ENCODE peak calls at places on chromosomes 2 and 18, in six cellular contexts. L, S, Q, I, B and O are unnamed samples.

GRCh38 chr2:37746883-37747282 is 75.4 kb upstream of the CDC42EP3 start:
- DNase-seq in L (no peak), S (no peak), Q (no peak), I (no peak), B (no peak), O (no peak)

GRCh38 chr2:9965119-9965822 is 13.8 kb downstream of the GRHL1 start:
- DNase-seq in L (no peak), S (no peak), Q (no peak), I (no peak), B (no peak), O (no peak)

GRCh38 chr2:38207168-38207567 is 131.2 kb upstream of the CYP1B1 start:
- DNase-seq in L (no peak), S (no peak), Q (no peak), I (no peak), B (no peak), O (peak)

GRCh38 chr2:176160251-176161040 is 3.3 kb downstream of the HOXD3 start:
- DNase-seq in L (no peak), S (no peak), Q (no peak), I (no peak), B (no peak), O (peak)

GRCh38 chr2:56337342-56337741 is 153.6 kb downstream of the CCDC85A start:
- DNase-seq in L (no peak), S (no peak), Q (no peak), I (no peak), B (peak), O (no peak)

GRCh38 chr2:105417789-105418475 is 19.1 kb upstream of the FHL2 start:
- DNase-seq in L (no peak), S (no peak), Q (peak), I (no peak), B (peak), O (no peak)

GRCh38 chr2:101559576-101559975 is 84.7 kb upstream of the RFX8 start:
- DNase-seq in L (no peak), S (no peak), Q (no peak), I (no peak), B (peak), O (no peak)

GRCh38 chr2:47195149-47195548 is 40.0 kb upstream of the STPG4 start:
- DNase-seq in L (no peak), S (no peak), Q (no peak), I (peak), B (peak), O (peak)

GRCh38 chr2:158457826-158458616 is 1.3 kb downstream of the PKP4 start:
- DNase-seq in L (no peak), S (peak), Q (peak), I (peak), B (peak), O (peak)

GRCh38 chr2:150188177-150188576 is 299.3 kb downstream of the RND3 start:
- DNase-seq in L (no peak), S (no peak), Q (peak), I (no peak), B (peak), O (no peak)

GRCh38 chr2:68425503-68425902 is 41.6 kb downstream of the FBXO48 start:
- DNase-seq in L (no peak), S (no peak), Q (no peak), I (no peak), B (no peak), O (no peak)

GRCh38 chr2:197042613-197043248 is 116.2 kb upstream of the PGAP1 start:
- DNase-seq in L (no peak), S (no peak), Q (no peak), I (no peak), B (no peak), O (no peak)

GRCh38 chr2:64222351-64222750 is 78.1 kb upstream of the PELI1 start:
- DNase-seq in L (no peak), S (no peak), Q (no peak), I (no peak), B (peak), O (no peak)

GRCh38 chr2:160270571-160271113 is 70.6 kb upstream of the ITGB6 start:
- DNase-seq in L (no peak), S (no peak), Q (peak), I (peak), B (no peak), O (peak)

GRCh38 chr18:58552057-58552461 is 76.8 kb downstream of the ALPK2 start:
- DNase-seq in L (no peak), S (no peak), Q (no peak), I (peak), B (peak), O (no peak)

GRCh38 chr2:38381381-38382143 is 4.5 kb upstream of the ATL2 start:
- DNase-seq in L (no peak), S (no peak), Q (no peak), I (no peak), B (no peak), O (no peak)

GRCh38 chr2:160736629-160737028 is 243.0 kb upstream of the RBMS1 start:
- DNase-seq in L (no peak), S (no peak), Q (no peak), I (no peak), B (no peak), O (peak)

GRCh38 chr2:30421551-30422436 is 25.3 kb upstream of the LCLAT1 start:
- DNase-seq in L (no peak), S (no peak), Q (no peak), I (no peak), B (no peak), O (peak)

GRCh38 chr2:25341031-25341727 is 546 bp downstream of the DNMT3A start:
- DNase-seq in L (no peak), S (peak), Q (no peak), I (no peak), B (no peak), O (peak)

GRCh38 chr2:15449542-15450236 is 111.4 kb downstream of the NBAS start:
- DNase-seq in L (no peak), S (no peak), Q (no peak), I (no peak), B (no peak), O (no peak)

GRCh38 chr18:23992119-23992940 is 22.2 kb upstream of the TTC39C start:
- DNase-seq in L (no peak), S (peak), Q (no peak), I (peak), B (peak), O (no peak)

GRCh38 chr2:72132981-72133720 is 14.5 kb downstream of the CYP26B1 start:
- DNase-seq in L (no peak), S (peak), Q (no peak), I (no peak), B (no peak), O (peak)

GRCh38 chr18:6017160-6017559 is 121.8 kb upstream of the TMEM200C start:
- DNase-seq in L (no peak), S (no peak), Q (no peak), I (no peak), B (no peak), O (no peak)

GRCh38 chr2:117055499-117056375 is 758.8 kb upstream of the DDX18 start:
- DNase-seq in L (no peak), S (no peak), Q (no peak), I (no peak), B (no peak), O (no peak)

GRCh38 chr2:54945401-54946219 is 104.6 kb downstream of the RTN4 start:
- DNase-seq in L (no peak), S (peak), Q (no peak), I (no peak), B (peak), O (peak)

GRCh38 chr18:23740105-23740830 is 51.0 kb downstream of the LAMA3 start:
- DNase-seq in L (no peak), S (no peak), Q (peak), I (peak), B (peak), O (no peak)

GRCh38 chr18:34117319-34117718 is 107.4 kb downstream of the NOL4 start:
- DNase-seq in L (no peak), S (no peak), Q (no peak), I (peak), B (no peak), O (no peak)

GRCh38 chr2:128272586-128273468 is 45.8 kb downstream of the HS6ST1 start:
- DNase-seq in L (no peak), S (peak), Q (no peak), I (no peak), B (no peak), O (peak)

GRCh38 chr2:241495172-241496002 is 13.0 kb downstream of the STK25 start:
- DNase-seq in L (no peak), S (no peak), Q (no peak), I (no peak), B (no peak), O (peak)

GRCh38 chr2:157173740-157174184 is 83.7 kb upstream of the GALNT5 start:
- DNase-seq in L (no peak), S (no peak), Q (peak), I (peak), B (peak), O (peak)

GRCh38 chr18:44627245-44627644 is 53.4 kb upstream of the SETBP1 start:
- DNase-seq in L (no peak), S (no peak), Q (no peak), I (no peak), B (peak), O (peak)

GRCh38 chr2:23476786-23477185 is 91.8 kb downstream of the KLHL29 start:
- DNase-seq in L (no peak), S (no peak), Q (no peak), I (no peak), B (no peak), O (no peak)

GRCh38 chr2:24515841-24516240 is 24.8 kb downstream of the NCOA1 start:
- DNase-seq in L (no peak), S (no peak), Q (no peak), I (no peak), B (no peak), O (no peak)

GRCh38 chr2:234334146-234334545 is 162.7 kb downstream of the ARL4C start:
- DNase-seq in L (no peak), S (no peak), Q (peak), I (no peak), B (no peak), O (no peak)

GRCh38 chr2:187549193-187549592 is 5.0 kb downstream of the TFPI start:
- DNase-seq in L (no peak), S (no peak), Q (no peak), I (no peak), B (no peak), O (no peak)

GRCh38 chr2:126399001-126399400 is 257.0 kb upstream of the GYPC start:
- DNase-seq in L (no peak), S (no peak), Q (no peak), I (no peak), B (no peak), O (no peak)

GRCh38 chr2:216626168-216626874 is 6.9 kb upstream of the IGFBP2 start:
- DNase-seq in L (no peak), S (no peak), Q (no peak), I (peak), B (no peak), O (no peak)